ENCODE peak calls at places on chromosomes 3 and 15, in four cellular contexts. A, F, K and V are unnamed samples. For H3K4me1, the result is how much of the 10 kb centered on the place peaks cover.

GRCh38 chr15:89912674-89913396 is at the start of gene ARPIN:
- DNase-seq in A (peak), F (no peak), K (no peak), V (peak)

GRCh38 chr15:80596521-80596976 is 98.6 kb upstream of the ABHD17C start:
- DNase-seq in A (peak), F (no peak), K (no peak), V (no peak)

GRCh38 chr3:181326637-181327223 is 337.2 kb upstream of the DNAJC19 start:
- DNase-seq in A (peak), F (no peak), K (peak), V (no peak)

GRCh38 chr3:141241248-141242034 is 9.8 kb downstream of the PXYLP1 start:
- DNase-seq in A (no peak), F (peak), K (no peak), V (no peak)

GRCh38 chr3:74599564-74599963 is 14.9 kb downstream of the CNTN3 start:
- DNase-seq in A (no peak), F (no peak), K (no peak), V (no peak)

GRCh38 chr3:10269443-10269842 is 21.2 kb downstream of the TATDN2 start:
- DNase-seq in A (no peak), F (no peak), K (no peak), V (no peak)

GRCh38 chr15:79025201-79025600 is 65.4 kb downstream of the RASGRF1 start:
- DNase-seq in A (no peak), F (no peak), K (no peak), V (no peak)

GRCh38 chr3:72123908-72124441 is 339.0 kb upstream of the PROK2 start:
- DNase-seq in A (peak), F (no peak), K (peak), V (peak)

GRCh38 chr15:47184405-47185221 is 532.7 kb upstream of the SEMA6D start:
- DNase-seq in A (no peak), F (no peak), K (no peak), V (peak)

GRCh38 chr3:190150681-190151080 is 30.0 kb upstream of the P3H2 start:
- DNase-seq in A (no peak), F (no peak), K (no peak), V (no peak)
- TF ChIP-seq EP300 in A (no peak), F (no peak), K (no peak), V (no peak)

DNA sequence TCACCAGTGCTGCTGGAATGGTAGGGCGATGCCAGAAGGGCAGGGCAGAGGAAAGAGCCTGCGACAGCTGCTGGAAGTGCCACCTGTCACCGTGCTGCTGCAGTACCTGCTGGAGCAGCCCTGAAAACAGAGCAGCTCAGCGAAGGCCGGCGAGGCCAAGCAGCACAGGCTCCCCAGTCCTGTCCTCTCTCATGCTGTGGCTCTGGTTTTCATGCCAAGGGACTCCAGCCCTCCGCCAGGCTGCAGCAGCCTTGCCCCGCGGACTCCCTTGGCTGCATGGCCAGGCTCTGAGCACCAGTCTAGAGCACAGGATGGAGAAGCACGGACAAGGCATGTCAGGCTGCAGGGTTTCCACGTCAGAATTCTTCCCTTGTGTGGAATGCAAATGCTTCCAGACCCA is 43.9 kb downstream of the ADCY5 start:
- DNase-seq in A (no peak), F (no peak), K (no peak), V (peak)
- H3K4me1 ChIP-seq in A (under half), F (half or more), K (under half), V (under half)

GRCh38 chr3:154931484-154931883 is 148.6 kb upstream of the MME start:
- DNase-seq in A (no peak), F (no peak), K (no peak), V (no peak)
- TF ChIP-seq EP300 in A (no peak), F (no peak), K (no peak), V (no peak)

DNA sequence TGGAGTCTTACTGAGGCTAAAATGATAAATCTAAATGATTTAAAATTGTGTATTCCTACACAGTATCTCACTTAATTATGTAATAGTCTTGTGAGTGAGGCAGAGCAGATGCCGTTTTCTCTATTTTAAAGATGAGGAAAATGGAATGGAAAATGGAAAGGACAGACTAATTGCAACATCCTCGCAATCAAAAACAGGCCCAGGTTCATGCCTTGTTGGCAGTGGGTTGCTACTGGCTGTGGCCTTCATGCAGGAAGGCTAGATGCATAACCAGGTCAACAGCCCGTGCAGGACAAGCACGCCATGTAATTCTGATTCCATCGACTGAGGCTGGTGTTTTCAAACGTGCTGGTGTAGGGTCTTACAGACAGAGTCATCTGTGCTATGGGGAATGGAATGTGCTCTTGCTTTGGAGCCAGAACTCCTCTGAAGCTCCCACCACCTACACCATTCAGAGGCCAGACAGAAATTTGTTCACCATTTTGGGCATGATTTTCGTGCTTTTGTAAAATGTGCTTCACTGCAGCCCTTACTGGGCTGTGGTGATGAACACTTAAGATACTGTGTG is 37.9 kb downstream of the MLH1 start:
- DNase-seq in A (no peak), F (no peak), K (no peak), V (no peak)
- H3K4me1 ChIP-seq in A (under half), F (under half), K (under half), V (under half)

DNA sequence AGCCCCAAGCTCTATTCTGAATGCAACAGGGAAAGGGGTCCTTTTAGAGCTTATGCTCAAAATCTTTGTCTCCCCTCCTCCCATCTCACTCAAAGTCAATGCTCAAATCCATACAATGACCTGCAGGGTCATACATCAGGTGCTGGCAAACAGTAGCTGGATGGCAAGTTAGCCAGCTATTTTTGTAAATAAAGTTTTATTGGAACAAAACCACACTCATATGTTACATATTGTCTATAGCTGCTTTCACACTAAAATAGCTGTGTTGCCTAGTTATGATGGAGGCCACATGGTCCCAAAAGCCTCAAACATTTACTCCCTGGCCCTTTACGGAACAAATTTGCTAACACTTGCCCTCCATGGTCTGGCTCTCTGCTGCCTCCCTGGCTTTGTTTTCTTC is 1.8 kb upstream of the FAN1 start:
- DNase-seq in A (no peak), F (no peak), K (no peak), V (no peak)
- TF ChIP-seq EP300 in A (no peak), F (no peak), K (no peak), V (no peak)

GRCh38 chr3:50612234-50612972 is 829 bp upstream of the CISH start:
- DNase-seq in A (no peak), F (no peak), K (peak), V (no peak)
- H3K4me1 ChIP-seq in A (under half), F (under half), K (under half), V (under half)

GRCh38 chr3:14144423-14145075 is 19.7 kb downstream of the TMEM43 start:
- DNase-seq in A (peak), F (no peak), K (peak), V (peak)
- TF ChIP-seq EP300 in A (no peak), F (no peak), K (peak), V (no peak)